ENCODE peak calls at places on chromosomes 11 and 22, in four cellular contexts. K, W, F and G are unnamed samples.

GRCh38 chr11:2187267-2187707 is 15.7 kb upstream of the TH start:
- DNase-seq in K (no peak), W (no peak), F (no peak), G (no peak)

GRCh38 chr11:96134622-96135021 is 208.4 kb downstream of the MAML2 start:
- DNase-seq in K (no peak), W (no peak), F (no peak), G (no peak)

GRCh38 chr22:38762607-38763006 is 6.8 kb upstream of the SUN2 start:
- DNase-seq in K (no peak), W (no peak), F (no peak), G (no peak)

GRCh38 chr11:47408598-47409439 is 429 bp downstream of the SLC39A13 start:
- DNase-seq in K (no peak), W (no peak), F (peak; percentile 38), G (no peak)

GRCh38 chr11:17014774-17015638 is 792 bp upstream of the PLEKHA7 start:
- DNase-seq in K (no peak), W (peak; percentile 34), F (peak; percentile 71), G (peak; percentile 14)

GRCh38 chr11:111913031-111913861 is 712 bp downstream of the HSPB2 start:
- DNase-seq in K (no peak), W (no peak), F (no peak), G (no peak)

GRCh38 chr11:17257200-17257599 is 19.3 kb upstream of the NUCB2 start:
- DNase-seq in K (no peak), W (no peak), F (no peak), G (no peak)

GRCh38 chr11:116928102-116928777 is 90.8 kb upstream of the APOA1 start:
- DNase-seq in K (no peak), W (no peak), F (no peak), G (no peak)

GRCh38 chr22:41888638-41889200 is 26.2 kb downstream of the SHISA8 start:
- DNase-seq in K (no peak), W (no peak), F (no peak), G (no peak)

GRCh38 chr11:24932110-24933000 is 435.5 kb downstream of the LUZP2 start:
- DNase-seq in K (no peak), W (no peak), F (peak; percentile 50), G (no peak)

GRCh38 chr11:116853461-116854073 is 16.1 kb upstream of the APOA1 start:
- DNase-seq in K (no peak), W (peak; percentile 74), F (peak; percentile 48), G (no peak)

GRCh38 chr11:65058012-65058411 is 341 bp downstream of the NAALADL1 start:
- DNase-seq in K (no peak), W (no peak), F (no peak), G (no peak)

GRCh38 chr22:22085702-22086500 is 103.3 kb upstream of the TOP3B start:
- DNase-seq in K (no peak), W (no peak), F (no peak), G (no peak)

GRCh38 chr11:68186061-68186460 is 27.0 kb downstream of the KMT5B start:
- DNase-seq in K (no peak), W (no peak), F (no peak), G (no peak)

GRCh38 chr11:133019545-133019944 is 512.8 kb downstream of the OPCML start:
- DNase-seq in K (no peak), W (no peak), F (no peak), G (no peak)